ENCODE peak calls at places on chromosomes 13 and 19, in four cellular contexts. V, K, R and G are unnamed samples.

GRCh38 chr19:28468701-28469459 is 744.1 kb downstream of the UQCRFS1 start:
- DNase-seq in V (no peak), K (peak; percentile 57), R (no peak), G (peak; percentile 55)

GRCh38 chr13:27279506-27279905 is 8.9 kb downstream of the RASL11A start:
- DNase-seq in K (no peak), R (no peak), V (no peak), G (no peak)

GRCh38 chr19:45863335-45863839 is 440 bp upstream of the SYMPK start:
- DNase-seq in V (no peak), K (no peak), R (no peak), G (no peak)

GRCh38 chr13:21075303-21076264 is 14.2 kb upstream of the LATS2 start:
- DNase-seq in R (no peak), K (peak; percentile 21), V (peak; percentile 46), G (no peak)

GRCh38 chr13:43363156-43363918 is 340.0 kb downstream of the DNAJC15 start:
- DNase-seq in V (no peak), R (peak; percentile 41), K (peak; percentile 67), G (peak; percentile 16)

GRCh38 chr13:111506131-111506530 is 185.7 kb downstream of the TEX29 start:
- DNase-seq in R (no peak), V (no peak), K (no peak), G (no peak)

GRCh38 chr19:44617481-44617880 is 4.1 kb downstream of the IGSF23 start:
- DNase-seq in K (no peak), R (no peak), V (no peak), G (no peak)

GRCh38 chr19:1252221-1252817 is 3.9 kb downstream of the MIDN start:
- DNase-seq in K (peak; percentile 98), R (no peak), V (peak; percentile 95), G (peak; percentile 87)

GRCh38 chr13:29547135-29547534 is 48.4 kb downstream of the SLC7A1 start:
- DNase-seq in V (no peak), R (no peak), K (no peak), G (no peak)

GRCh38 chr13:33763021-33763420 is 54.9 kb upstream of the RFC3 start:
- DNase-seq in V (no peak), R (peak; percentile 8), K (peak; percentile 56), G (no peak)

GRCh38 chr19:31408460-31409124 is 59.4 kb upstream of the TSHZ3 start:
- DNase-seq in R (peak; percentile 59), K (peak; percentile 92), V (no peak), G (peak; percentile 62)

GRCh38 chr19:53991224-53992113 is at the start of gene CACNG6:
- DNase-seq in V (peak; percentile 67), K (no peak), R (no peak), G (no peak)

GRCh38 chr13:78806457-78806856 is 147.5 kb upstream of the OBI1 start:
- DNase-seq in K (no peak), V (no peak), R (no peak), G (no peak)

GRCh38 chr19:17829855-17830566 is 8.7 kb upstream of the INSL3 start:
- DNase-seq in K (peak; percentile 44), V (no peak), R (no peak), G (no peak)

GRCh38 chr13:99086149-99086868 is 108.4 kb upstream of the DOCK9 start:
- DNase-seq in R (no peak), V (peak; percentile 68), K (peak; percentile 51), G (no peak)

GRCh38 chr19:2302319-2303208 is 5.4 kb downstream of the LINGO3 start:
- DNase-seq in V (peak; percentile 55), K (peak; percentile 66), R (no peak), G (no peak)

GRCh38 chr13:44627441-44627840 is 51.3 kb upstream of the TSC22D1 start:
- DNase-seq in K (no peak), R (no peak), V (no peak), G (no peak)

GRCh38 chr13:88622362-88622973 is 951.3 kb downstream of the SLITRK5 start:
- DNase-seq in V (no peak), R (no peak), K (no peak), G (no peak)

GRCh38 chr19:13670846-13671245 is 93.5 kb upstream of the MRI1 start:
- DNase-seq in R (no peak), K (no peak), V (no peak), G (no peak)

GRCh38 chr19:35757231-35757748 is 461 bp upstream of the HSPB6 start:
- DNase-seq in R (peak; percentile 86), V (peak; percentile 92), K (peak; percentile 98), G (peak; percentile 57)

GRCh38 chr19:48881741-48882657 is 9.8 kb downstream of the PPP1R15A start:
- DNase-seq in K (no peak), V (no peak), R (no peak), G (no peak)

GRCh38 chr19:29260477-29261317 is 47.7 kb upstream of the UQCRFS1 start:
- DNase-seq in K (peak; percentile 36), V (peak; percentile 29), R (no peak), G (no peak)

GRCh38 chr13:48985751-48986150 is 10.0 kb downstream of the FNDC3A start:
- DNase-seq in R (no peak), K (peak; percentile 23), V (no peak), G (no peak)

GRCh38 chr19:28635962-28636629 is 576.9 kb downstream of the UQCRFS1 start:
- DNase-seq in R (no peak), K (no peak), V (no peak), G (no peak)

GRCh38 chr13:80755925-80756324 is 415.0 kb upstream of the SPRY2 start:
- DNase-seq in V (no peak), K (no peak), R (no peak), G (no peak)

GRCh38 chr19:16527971-16528521 is 14.2 kb downstream of the CHERP start:
- DNase-seq in V (no peak), K (peak; percentile 32), R (no peak), G (no peak)

GRCh38 chr13:23516190-23516589 is 54.0 kb upstream of the TNFRSF19 start:
- DNase-seq in K (no peak), V (no peak), R (no peak), G (no peak)
- H3K4me3 ChIP-seq in K (no peak overlapping the region), V (no peak overlapping the region), R (no peak overlapping the region), G (no peak overlapping the region)

GRCh38 chr13:60620611-60621395 is 223.8 kb downstream of the TDRD3 start:
- DNase-seq in K (no peak), R (no peak), V (no peak), G (no peak)

GRCh38 chr13:60623131-60623530 is 226.1 kb downstream of the TDRD3 start:
- DNase-seq in R (no peak), V (no peak), K (no peak), G (no peak)

GRCh38 chr13:60619461-60619860 is 222.4 kb downstream of the TDRD3 start:
- DNase-seq in R (no peak), V (no peak), K (no peak), G (no peak)

GRCh38 chr13:60613080-60613479 is 216.1 kb downstream of the TDRD3 start:
- DNase-seq in V (no peak), K (no peak), R (no peak), G (no peak)

GRCh38 chr13:60617863-60618733 is 221.1 kb downstream of the TDRD3 start:
- DNase-seq in R (peak; percentile 45), V (no peak), K (peak; percentile 54), G (peak; percentile 14)
- TF ChIP-seq CTCF in R (peak; percentile 72), V (no peak), K (peak; percentile 55), G (peak; percentile 73)

GRCh38 chr13:112832811-112833210 is 136.2 kb upstream of the MCF2L start:
- DNase-seq in V (no peak), R (no peak), K (no peak), G (no peak)
- H3K4me3 ChIP-seq in V (no peak overlapping the region), R (no peak overlapping the region), K (no peak overlapping the region), G (no peak overlapping the region)

DNA sequence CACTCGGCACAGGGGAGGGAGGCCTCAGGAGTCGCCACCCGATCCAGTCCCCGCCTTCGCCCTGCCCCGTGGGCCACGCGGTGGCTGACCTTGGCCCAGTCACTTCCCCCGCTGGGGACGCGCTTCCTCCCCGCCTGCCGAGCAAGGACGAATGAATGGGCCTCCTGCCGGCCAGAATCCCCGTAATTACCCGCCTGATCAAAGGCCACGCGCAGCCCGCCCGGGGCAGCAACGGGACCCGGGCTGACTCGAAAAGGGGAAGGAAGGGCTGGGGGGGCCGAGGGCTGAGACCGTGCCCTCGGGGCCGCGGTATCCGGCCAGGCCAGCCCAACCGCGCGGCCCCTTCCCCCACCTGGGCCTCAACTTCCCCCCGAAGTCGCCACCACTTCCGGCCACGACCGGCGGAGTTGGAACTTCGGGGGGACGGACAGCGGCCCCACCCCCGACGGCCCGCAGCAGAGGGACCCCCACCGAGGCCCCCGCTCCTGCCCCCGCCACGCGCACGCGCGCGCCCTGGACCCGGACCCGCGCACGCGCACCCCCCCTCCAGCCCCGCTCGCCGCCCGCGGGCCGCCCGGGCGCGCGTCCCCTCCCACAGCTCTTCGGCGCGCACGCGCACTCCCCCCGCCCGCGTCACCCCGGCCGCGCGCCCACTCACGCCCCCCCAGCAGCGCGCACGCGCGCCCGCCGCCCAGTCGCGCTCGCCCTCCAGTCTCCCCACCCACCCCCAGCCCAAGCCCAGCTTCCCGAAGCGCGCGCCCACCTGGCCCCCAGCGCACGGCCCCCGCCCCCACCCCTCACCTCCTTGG is 520 bp downstream of the ZNF787 start:
- DNase-seq in R (peak; percentile 15), V (peak; percentile 86), K (peak; percentile 73), G (no peak)
- TF ChIP-seq CTCF in R (no peak), V (peak; percentile 11), K (no peak), G (peak; percentile 23)

GRCh38 chr19:58401825-58402433 is 6.5 kb downstream of the RNF225 start:
- DNase-seq in V (no peak), R (no peak), K (peak; percentile 23), G (no peak)

GRCh38 chr19:58407658-58408151 is 744 bp upstream of the ZNF584 start:
- DNase-seq in V (no peak), K (peak; percentile 47), R (no peak), G (no peak)

GRCh38 chr19:58409010-58409790 is 751 bp downstream of the ZNF584 start:
- DNase-seq in R (no peak), K (peak; percentile 35), V (no peak), G (no peak)

GRCh38 chr19:58408152-58409009 is at the start of gene ZNF584:
- DNase-seq in K (peak; percentile 91), V (peak; percentile 95), R (peak; percentile 84), G (peak; percentile 48)

DNA sequence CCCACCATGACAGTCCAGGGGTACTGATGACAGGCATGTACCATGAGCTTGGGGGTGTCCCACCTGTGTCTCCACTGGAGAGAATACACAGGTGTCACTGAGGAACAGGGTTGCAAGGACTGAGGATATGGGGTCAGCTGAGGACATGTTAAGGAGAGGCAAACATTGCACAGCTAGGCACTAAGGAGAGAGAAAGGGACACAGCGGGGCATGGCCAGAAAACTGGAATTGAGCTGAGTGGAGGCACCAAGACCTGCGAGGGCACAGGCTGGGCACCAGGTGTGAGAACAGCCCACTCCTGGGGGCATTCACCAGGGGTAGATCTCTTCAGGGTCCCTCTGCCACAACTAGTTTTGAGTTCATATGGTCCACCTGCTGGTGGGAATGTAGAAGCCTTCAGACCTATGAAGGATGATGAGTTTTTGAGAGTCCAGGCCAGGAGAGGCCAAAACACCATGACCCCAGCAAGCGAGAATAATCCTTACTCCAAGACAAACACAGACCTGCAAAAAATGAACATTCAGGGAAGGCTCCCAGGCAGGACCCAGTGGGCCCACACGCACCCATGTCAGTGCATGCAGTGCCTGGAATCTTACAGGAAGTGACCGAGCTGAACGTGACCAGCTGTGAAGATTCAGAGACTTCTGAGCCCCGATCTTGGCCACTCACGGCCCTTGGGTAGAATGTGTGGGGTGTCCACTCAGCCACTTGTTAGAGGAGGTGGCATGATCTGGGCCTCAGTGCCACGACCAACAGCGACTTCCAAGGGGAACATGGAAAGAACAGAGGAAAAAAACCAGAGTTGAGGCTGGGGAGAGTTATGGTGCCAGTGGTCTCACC is 1.4 kb upstream of the ZNF584 start:
- DNase-seq in V (no peak), R (no peak), K (peak; percentile 28), G (no peak)
- H3K4me3 ChIP-seq in V (peak overlapping the region; percentile 86), R (peak overlapping the region; percentile 93), K (peak overlapping the region; percentile 83), G (peak overlapping the region; percentile 84)